ENCODE peak calls at places on chromosomes 4 and X, in eight cellular contexts. I is RWPE1, M is EL, W is lower leg skin, L is H1, D is ACHN, E is AG04450, S is activated T-helper 1 cell treated with Interleukin-2 at 50 U/mL for 16 hours. G is an unnamed sample.

GRCh38 chrX:150693782-150694574 is 782 bp downstream of the MTMR1 start:
- DNase-seq in L (peak; percentile 64), W (peak; percentile 64), I (peak; percentile 77), E (no peak), M (peak; percentile 84), D (peak; percentile 35), S (peak; percentile 65), G (peak; percentile 34)

GRCh38 chr4:48909697-48910096 is 3.1 kb upstream of the OCIAD2 start:
- DNase-seq in M (peak; percentile 98), S (peak; percentile 13), L (no peak), I (peak; percentile 92), D (peak; percentile 96), W (no peak), E (peak; percentile 90), G (peak; percentile 22)

GRCh38 chr4:13427599-13428325 is 56.4 kb downstream of the RAB28 start:
- DNase-seq in S (no peak), I (no peak), W (no peak), D (no peak), L (no peak), M (no peak), E (no peak), G (no peak)

GRCh38 chr4:104487105-104487504 is 7.6 kb downstream of the CXXC4 start:
- DNase-seq in L (no peak), I (no peak), W (no peak), M (no peak), S (no peak), D (no peak), E (no peak), G (no peak)

GRCh38 chr4:174521800-174522182 is 497 bp downstream of the HPGD start:
- DNase-seq in W (peak; percentile 31), M (no peak), L (peak; percentile 53), D (peak; percentile 12), S (no peak), I (no peak), E (no peak), G (no peak)

GRCh38 chr4:924107-925096 is 7.7 kb downstream of the GAK start:
- DNase-seq in S (no peak), D (no peak), I (no peak), W (no peak), L (no peak), M (peak; percentile 48), E (no peak), G (no peak)

GRCh38 chrX:24219320-24219719 is 69.8 kb downstream of the ZFX start:
- DNase-seq in S (no peak), D (no peak), L (no peak), I (no peak), M (no peak), W (no peak), E (no peak), G (no peak)

GRCh38 chr4:152997235-152997735 is 61.2 kb downstream of the FHDC1 start:
- DNase-seq in M (no peak), L (no peak), D (no peak), S (no peak), I (no peak), W (no peak), E (no peak), G (no peak)

GRCh38 chr4:48131736-48132135 is 2.3 kb downstream of the TXK start:
- DNase-seq in W (no peak), L (no peak), M (no peak), I (no peak), E (no peak), D (no peak), S (no peak), G (no peak)

GRCh38 chr4:128775916-128776315 is 33.6 kb upstream of the JADE1 start:
- DNase-seq in M (no peak), D (no peak), L (no peak), E (no peak), S (no peak), W (no peak), I (no peak), G (no peak)

GRCh38 chrX:134377537-134377936 is 82.4 kb upstream of the HPRT1 start:
- DNase-seq in M (peak; percentile 43), S (no peak), D (peak; percentile 44), L (no peak), I (no peak), E (no peak), W (no peak), G (no peak)

GRCh38 chr4:2811830-2812599 is 19.1 kb downstream of the SH3BP2 start:
- DNase-seq in E (no peak), W (peak; percentile 71), S (peak; percentile 54), L (no peak), M (peak; percentile 87), I (no peak), D (peak; percentile 84), G (peak; percentile 31)

GRCh38 chr4:100510551-100510950 is 7.3 kb downstream of the EMCN start:
- DNase-seq in M (peak; percentile 18), L (no peak), W (no peak), D (no peak), S (no peak), E (no peak), I (no peak), G (no peak)

GRCh38 chr4:166980419-166980818 is 253.9 kb downstream of the SPOCK3 start:
- DNase-seq in W (no peak), M (no peak), E (no peak), D (no peak), S (no peak), I (no peak), L (no peak), G (no peak)

GRCh38 chrX:112945796-112946195 is 105.2 kb upstream of the AMOT start:
- DNase-seq in S (no peak), L (no peak), E (no peak), I (no peak), W (no peak), D (no peak), M (no peak), G (no peak)

GRCh38 chrX:101552714-101553113 is 2.4 kb downstream of the ARMCX1 start:
- DNase-seq in W (no peak), D (no peak), E (no peak), I (no peak), S (no peak), L (no peak), M (no peak), G (no peak)

G was measured in activated CD4-positive, alpha-beta T cell treated with anti-CD3 and anti-CD28 coated beads for 1 hour.